ENCODE peak calls at places on chromosomes 16 and 17, in nine cellular contexts. I is cardiac fibroblast; Y is heart right ventricle; P is DMS153; T is NCI-H460; M is EL; A is NCI-H1092 treated with DMSO at 0.1 percent for 48 hours; W is amniotic epithelial cell; E is effector CD4-positive, alpha-beta T cell. L is an unnamed sample.

GRCh38 chr16:85986931-85987749 is 88.2 kb downstream of the IRF8 start:
- DNase-seq in Y (no peak), T (no peak), M (no peak), A (no peak), P (peak), E (peak), W (no peak), I (no peak), L (no peak)

GRCh38 chr17:45276031-45276430 is 14.1 kb upstream of the SPATA32 start:
- DNase-seq in Y (no peak), T (no peak), M (no peak), W (peak), P (no peak), I (no peak), A (no peak), E (no peak), L (peak)

GRCh38 chr17:17467720-17468119 is 9.1 kb upstream of the MED9 start:
- DNase-seq in M (peak), Y (no peak), I (peak), E (no peak), P (no peak), A (no peak), T (no peak), W (peak), L (no peak)

GRCh38 chr17:19579867-19580565 is 46.4 kb downstream of the SLC47A1 start:
- DNase-seq in P (no peak), M (peak), E (no peak), W (no peak), A (peak), I (peak), T (no peak), Y (peak), L (peak)

GRCh38 chr17:82121660-82122629 is 23.9 kb upstream of the FASN start:
- DNase-seq in Y (no peak), E (no peak), M (no peak), W (peak), A (no peak), P (no peak), T (no peak), I (no peak), L (no peak)

GRCh38 chr16:12294471-12294870 is 317.9 kb downstream of the SNX29 start:
- DNase-seq in E (no peak), I (no peak), W (no peak), M (no peak), T (no peak), P (no peak), A (no peak), Y (no peak), L (peak)

GRCh38 chr17:79779088-79779529 is 1.2 kb downstream of the CBX2 start:
- DNase-seq in E (no peak), P (no peak), Y (no peak), M (no peak), W (no peak), I (no peak), A (no peak), T (no peak), L (peak)

GRCh38 chr17:22161376-22161775 is 469.1 kb downstream of the KCNJ18 start:
- DNase-seq in P (no peak), T (no peak), Y (no peak), W (no peak), E (no peak), A (no peak), I (no peak), M (no peak), L (no peak)

GRCh38 chr16:86922311-86922710 is 344.0 kb downstream of the FOXL1 start:
- DNase-seq in A (no peak), I (no peak), Y (no peak), P (no peak), M (no peak), E (no peak), W (no peak), T (no peak), L (no peak)

GRCh38 chr16:29686740-29687327 is 7.9 kb downstream of the QPRT start:
- DNase-seq in I (no peak), P (no peak), T (no peak), W (no peak), E (no peak), Y (no peak), M (no peak), A (no peak), L (no peak)

GRCh38 chr16:89921131-89921698 is 1.9 kb upstream of the TUBB3 start:
- DNase-seq in I (no peak), M (no peak), P (no peak), Y (no peak), E (no peak), T (no peak), A (no peak), W (no peak), L (peak)

L was measured in mesendoderm.